ENCODE peak calls at places on chromosome 4, in six cellular contexts. One of them, this sample, is unnamed.

GRCh38 chr4:92012899-92013867 is 290.6 kb upstream of the GRID2 start:
- DNase-seq in AG04450: no peak
- DNase-seq in cardiac muscle cell: peak; percentile 1
- DNase-seq in RWPE1: no peak
- DNase-seq in tibial artery: no peak
- DNase-seq in astrocyte of the cerebellum: no peak
- DNase-seq in this sample: no peak

GRCh38 chr4:38811307-38811706 is 6.7 kb upstream of the TLR1 start:
- DNase-seq in cardiac muscle cell: no peak
- DNase-seq in tibial artery: no peak
- DNase-seq in astrocyte of the cerebellum: no peak
- DNase-seq in AG04450: no peak
- DNase-seq in RWPE1: no peak
- DNase-seq in this sample: no peak

GRCh38 chr4:146317783-146318182 is 103.4 kb downstream of the REELD1 start:
- DNase-seq in tibial artery: no peak
- DNase-seq in AG04450: no peak
- DNase-seq in cardiac muscle cell: no peak
- DNase-seq in RWPE1: no peak
- DNase-seq in astrocyte of the cerebellum: no peak
- DNase-seq in this sample: no peak

GRCh38 chr4:53800741-53801140 is 209.5 kb upstream of the LNX1 start:
- DNase-seq in AG04450: no peak
- DNase-seq in astrocyte of the cerebellum: no peak
- DNase-seq in cardiac muscle cell: no peak
- DNase-seq in RWPE1: no peak
- DNase-seq in tibial artery: no peak
- DNase-seq in this sample: no peak

GRCh38 chr4:173237722-173238121 is 69.1 kb downstream of the GALNT7 start:
- DNase-seq in cardiac muscle cell: no peak
- DNase-seq in AG04450: no peak
- DNase-seq in tibial artery: no peak
- DNase-seq in astrocyte of the cerebellum: no peak
- DNase-seq in RWPE1: no peak
- DNase-seq in this sample: no peak

GRCh38 chr4:81896936-81897335 is 425.2 kb upstream of the RASGEF1B start:
- DNase-seq in tibial artery: no peak
- DNase-seq in cardiac muscle cell: no peak
- DNase-seq in astrocyte of the cerebellum: no peak
- DNase-seq in RWPE1: peak; percentile 49
- DNase-seq in AG04450: no peak
- DNase-seq in this sample: no peak

GRCh38 chr4:100494166-100494565 is 23.7 kb downstream of the EMCN start:
- DNase-seq in tibial artery: no peak
- DNase-seq in AG04450: no peak
- DNase-seq in RWPE1: no peak
- DNase-seq in astrocyte of the cerebellum: no peak
- DNase-seq in cardiac muscle cell: no peak
- DNase-seq in this sample: no peak

GRCh38 chr4:26978387-26979071 is 117.9 kb downstream of the STIM2 start:
- DNase-seq in AG04450: no peak
- DNase-seq in RWPE1: no peak
- DNase-seq in tibial artery: no peak
- DNase-seq in cardiac muscle cell: no peak
- DNase-seq in astrocyte of the cerebellum: no peak
- DNase-seq in this sample: no peak

GRCh38 chr4:186726440-186727148 is 2.9 kb upstream of the FAT1 start:
- DNase-seq in astrocyte of the cerebellum: peak; percentile 42
- DNase-seq in cardiac muscle cell: peak; percentile 85
- DNase-seq in tibial artery: peak; percentile 87
- DNase-seq in AG04450: peak; percentile 49
- DNase-seq in RWPE1: peak; percentile 88
- DNase-seq in this sample: peak; percentile 71

GRCh38 chr4:56757821-56758400 is 63.6 kb downstream of the SPINK2 start:
- DNase-seq in tibial artery: peak; percentile 70
- DNase-seq in cardiac muscle cell: peak; percentile 65
- DNase-seq in astrocyte of the cerebellum: peak; percentile 57
- DNase-seq in RWPE1: peak; percentile 83
- DNase-seq in AG04450: peak; percentile 70
- DNase-seq in this sample: no peak

GRCh38 chr4:98664959-98665358 is 6.5 kb upstream of the TSPAN5 start:
- DNase-seq in cardiac muscle cell: no peak
- DNase-seq in astrocyte of the cerebellum: no peak
- DNase-seq in RWPE1: no peak
- DNase-seq in AG04450: no peak
- DNase-seq in tibial artery: no peak
- DNase-seq in this sample: no peak

GRCh38 chr4:40423735-40424134 is 88.6 kb downstream of the CHRNA9 start:
- DNase-seq in RWPE1: no peak
- DNase-seq in AG04450: no peak
- DNase-seq in astrocyte of the cerebellum: no peak
- DNase-seq in tibial artery: no peak
- DNase-seq in cardiac muscle cell: no peak
- DNase-seq in this sample: no peak

GRCh38 chr4:77044458-77045124 is 31.2 kb downstream of the CCNI start:
- DNase-seq in AG04450: no peak
- DNase-seq in RWPE1: peak; percentile 20
- DNase-seq in cardiac muscle cell: peak; percentile 41
- DNase-seq in tibial artery: no peak
- DNase-seq in astrocyte of the cerebellum: peak; percentile 68
- DNase-seq in this sample: no peak

GRCh38 chr4:160038560-160038959 is 935.7 kb downstream of the RAPGEF2 start:
- DNase-seq in tibial artery: no peak
- DNase-seq in cardiac muscle cell: no peak
- DNase-seq in astrocyte of the cerebellum: no peak
- DNase-seq in RWPE1: peak; percentile 30
- DNase-seq in AG04450: no peak
- DNase-seq in this sample: no peak

GRCh38 chr4:65600656-65601055 is 69.6 kb downstream of the EPHA5 start:
- DNase-seq in RWPE1: no peak
- DNase-seq in tibial artery: no peak
- DNase-seq in cardiac muscle cell: no peak
- DNase-seq in AG04450: no peak
- DNase-seq in astrocyte of the cerebellum: peak; percentile 38
- DNase-seq in this sample: no peak

GRCh38 chr4:13323916-13324315 is 160.2 kb downstream of the RAB28 start:
- DNase-seq in AG04450: no peak
- DNase-seq in RWPE1: no peak
- DNase-seq in cardiac muscle cell: no peak
- DNase-seq in tibial artery: no peak
- DNase-seq in astrocyte of the cerebellum: no peak
- DNase-seq in this sample: no peak

GRCh38 chr4:123127218-123127617 is 204.8 kb upstream of the NUDT6 start:
- DNase-seq in RWPE1: no peak
- DNase-seq in astrocyte of the cerebellum: peak; percentile 24
- DNase-seq in cardiac muscle cell: no peak
- DNase-seq in AG04450: no peak
- DNase-seq in tibial artery: no peak
- DNase-seq in this sample: no peak

GRCh38 chr4:150234246-150234645 is 156.0 kb downstream of the DCLK2 start:
- DNase-seq in cardiac muscle cell: no peak
- DNase-seq in RWPE1: no peak
- DNase-seq in astrocyte of the cerebellum: no peak
- DNase-seq in AG04450: no peak
- DNase-seq in tibial artery: no peak
- DNase-seq in this sample: no peak

GRCh38 chr4:183261953-183262775 is 57.9 kb downstream of the CLDN22 start:
- DNase-seq in AG04450: peak; percentile 62
- DNase-seq in cardiac muscle cell: peak; percentile 87
- DNase-seq in tibial artery: peak; percentile 78
- DNase-seq in RWPE1: peak; percentile 59
- DNase-seq in astrocyte of the cerebellum: peak; percentile 61
- DNase-seq in this sample: peak; percentile 87

GRCh38 chr4:159070742-159071141 is 32.1 kb upstream of the RAPGEF2 start:
- DNase-seq in astrocyte of the cerebellum: peak; percentile 77
- DNase-seq in tibial artery: no peak
- DNase-seq in cardiac muscle cell: no peak
- DNase-seq in AG04450: no peak
- DNase-seq in RWPE1: no peak
- DNase-seq in this sample: no peak

GRCh38 chr4:174210354-174210753 is 73.1 kb downstream of the FBXO8 start:
- DNase-seq in AG04450: no peak
- DNase-seq in RWPE1: no peak
- DNase-seq in tibial artery: no peak
- DNase-seq in cardiac muscle cell: no peak
- DNase-seq in astrocyte of the cerebellum: no peak
- DNase-seq in this sample: no peak

GRCh38 chr4:102713096-102713495 is 47.7 kb downstream of the MANBA start:
- DNase-seq in AG04450: no peak
- DNase-seq in RWPE1: peak; percentile 23
- DNase-seq in astrocyte of the cerebellum: no peak
- DNase-seq in tibial artery: no peak
- DNase-seq in cardiac muscle cell: peak; percentile 51
- DNase-seq in this sample: no peak

GRCh38 chr4:118931791-118932190 is 43.1 kb downstream of the SYNPO2 start:
- DNase-seq in AG04450: no peak
- DNase-seq in tibial artery: no peak
- DNase-seq in astrocyte of the cerebellum: no peak
- DNase-seq in RWPE1: no peak
- DNase-seq in cardiac muscle cell: no peak
- DNase-seq in this sample: no peak

GRCh38 chr4:76748649-76749048 is 149.3 kb downstream of the SOWAHB start:
- DNase-seq in RWPE1: no peak
- DNase-seq in tibial artery: no peak
- DNase-seq in cardiac muscle cell: no peak
- DNase-seq in AG04450: no peak
- DNase-seq in astrocyte of the cerebellum: no peak
- DNase-seq in this sample: no peak

GRCh38 chr4:181956502-181956901 is 286.7 kb upstream of the TENM3 start:
- DNase-seq in AG04450: no peak
- DNase-seq in astrocyte of the cerebellum: no peak
- DNase-seq in RWPE1: no peak
- DNase-seq in tibial artery: no peak
- DNase-seq in cardiac muscle cell: no peak
- DNase-seq in this sample: no peak

GRCh38 chr4:53520114-53520513 is 71.2 kb downstream of the LNX1 start:
- DNase-seq in AG04450: no peak
- DNase-seq in RWPE1: no peak
- DNase-seq in cardiac muscle cell: peak; percentile 48
- DNase-seq in astrocyte of the cerebellum: no peak
- DNase-seq in tibial artery: no peak
- DNase-seq in this sample: no peak

GRCh38 chr4:110003401-110004187 is 90.9 kb downstream of the EGF start:
- DNase-seq in cardiac muscle cell: no peak
- DNase-seq in tibial artery: no peak
- DNase-seq in RWPE1: no peak
- DNase-seq in astrocyte of the cerebellum: no peak
- DNase-seq in AG04450: no peak
- DNase-seq in this sample: no peak

GRCh38 chr4:140630246-140630645 is 61.5 kb upstream of the UCP1 start:
- DNase-seq in tibial artery: no peak
- DNase-seq in astrocyte of the cerebellum: no peak
- DNase-seq in RWPE1: no peak
- DNase-seq in cardiac muscle cell: no peak
- DNase-seq in AG04450: no peak
- DNase-seq in this sample: no peak
- TF ChIP-seq CTCF in tibial artery: no peak
- TF ChIP-seq CTCF in astrocyte of the cerebellum: no peak
- TF ChIP-seq CTCF in RWPE1: no peak
- TF ChIP-seq CTCF in cardiac muscle cell: no peak
- TF ChIP-seq CTCF in AG04450: no peak
- TF ChIP-seq CTCF in this sample: no peak

GRCh38 chr4:157514711-157515110 is 294.2 kb downstream of the GRIA2 start:
- DNase-seq in AG04450: no peak
- DNase-seq in astrocyte of the cerebellum: no peak
- DNase-seq in tibial artery: no peak
- DNase-seq in cardiac muscle cell: peak; percentile 27
- DNase-seq in RWPE1: no peak
- DNase-seq in this sample: no peak
- TF ChIP-seq CTCF in AG04450: no peak
- TF ChIP-seq CTCF in astrocyte of the cerebellum: peak; percentile 7
- TF ChIP-seq CTCF in tibial artery: no peak
- TF ChIP-seq CTCF in cardiac muscle cell: peak; percentile 8
- TF ChIP-seq CTCF in RWPE1: no peak
- TF ChIP-seq CTCF in this sample: peak; percentile 40

GRCh38 chr4:163350672-163351071 is 7.0 kb downstream of the NPY5R start:
- DNase-seq in astrocyte of the cerebellum: no peak
- DNase-seq in RWPE1: no peak
- DNase-seq in cardiac muscle cell: no peak
- DNase-seq in tibial artery: no peak
- DNase-seq in AG04450: no peak
- DNase-seq in this sample: no peak

GRCh38 chr4:163353054-163353453 is 9.4 kb downstream of the NPY5R start:
- DNase-seq in tibial artery: no peak
- DNase-seq in AG04450: no peak
- DNase-seq in astrocyte of the cerebellum: no peak
- DNase-seq in cardiac muscle cell: no peak
- DNase-seq in RWPE1: no peak
- DNase-seq in this sample: no peak

DNA sequence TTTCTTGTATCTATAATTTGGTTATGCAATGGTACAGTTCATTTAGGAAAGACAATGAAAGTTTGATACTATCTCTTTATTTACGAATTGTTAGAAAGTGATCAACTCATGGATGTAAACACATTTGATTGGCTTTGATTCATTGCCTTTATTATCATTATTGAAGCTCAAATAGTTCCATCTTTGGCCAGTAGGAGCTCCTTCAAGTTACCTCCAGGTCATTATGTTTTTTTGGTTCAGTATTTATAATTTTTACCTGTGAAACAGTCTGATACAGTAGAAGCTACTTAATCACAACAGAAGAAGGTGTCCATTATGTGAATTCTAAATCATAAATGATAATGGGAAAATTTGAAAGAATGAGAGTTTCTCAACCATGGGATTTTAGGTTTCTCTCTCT is 12.4 kb downstream of the NPY5R start:
- DNase-seq in AG04450: no peak
- DNase-seq in RWPE1: no peak
- DNase-seq in astrocyte of the cerebellum: no peak
- DNase-seq in tibial artery: no peak
- DNase-seq in cardiac muscle cell: no peak
- DNase-seq in this sample: no peak
- TF ChIP-seq CTCF in AG04450: no peak
- TF ChIP-seq CTCF in RWPE1: no peak
- TF ChIP-seq CTCF in astrocyte of the cerebellum: no peak
- TF ChIP-seq CTCF in tibial artery: no peak
- TF ChIP-seq CTCF in cardiac muscle cell: no peak
- TF ChIP-seq CTCF in this sample: peak; percentile 29

GRCh38 chr4:3011456-3012220 is 48.3 kb downstream of the GRK4 start:
- DNase-seq in cardiac muscle cell: no peak
- DNase-seq in tibial artery: no peak
- DNase-seq in astrocyte of the cerebellum: no peak
- DNase-seq in AG04450: no peak
- DNase-seq in RWPE1: no peak
- DNase-seq in this sample: no peak

GRCh38 chr4:3010998-3011397 is 47.6 kb downstream of the GRK4 start:
- DNase-seq in cardiac muscle cell: no peak
- DNase-seq in tibial artery: no peak
- DNase-seq in astrocyte of the cerebellum: peak; percentile 13
- DNase-seq in RWPE1: peak; percentile 29
- DNase-seq in AG04450: peak; percentile 38
- DNase-seq in this sample: no peak

GRCh38 chr4:3007724-3008123 is 44.4 kb downstream of the GRK4 start:
- DNase-seq in astrocyte of the cerebellum: no peak
- DNase-seq in AG04450: no peak
- DNase-seq in tibial artery: no peak
- DNase-seq in cardiac muscle cell: no peak
- DNase-seq in RWPE1: no peak
- DNase-seq in this sample: no peak

GRCh38 chr4:3010577-3010976 is 47.2 kb downstream of the GRK4 start:
- DNase-seq in AG04450: no peak
- DNase-seq in tibial artery: no peak
- DNase-seq in astrocyte of the cerebellum: no peak
- DNase-seq in cardiac muscle cell: no peak
- DNase-seq in RWPE1: peak; percentile 12
- DNase-seq in this sample: no peak

GRCh38 chr4:3009422-3009821 is 46.1 kb downstream of the GRK4 start:
- DNase-seq in AG04450: no peak
- DNase-seq in tibial artery: no peak
- DNase-seq in astrocyte of the cerebellum: no peak
- DNase-seq in RWPE1: peak; percentile 21
- DNase-seq in cardiac muscle cell: peak; percentile 16
- DNase-seq in this sample: peak; percentile 5
- TF ChIP-seq CTCF in AG04450: no peak
- TF ChIP-seq CTCF in tibial artery: no peak
- TF ChIP-seq CTCF in astrocyte of the cerebellum: peak; percentile 19
- TF ChIP-seq CTCF in RWPE1: peak; percentile 54
- TF ChIP-seq CTCF in cardiac muscle cell: no peak
- TF ChIP-seq CTCF in this sample: peak; percentile 32

This sample was measured in neural crest cell.